ENCODE peak calls at places on chromosomes 12 and 14, in six cellular contexts. Y, I, T, H, N and K are unnamed samples.

GRCh38 chr12:14260011-14260993 is 105.2 kb upstream of the ATF7IP start:
- DNase-seq in T (peak; percentile 95), Y (peak; percentile 98), N (peak; percentile 39), I (peak; percentile 78), H (peak; percentile 90), K (no peak)

GRCh38 chr14:64806862-64807495 is 72.7 kb downstream of the SPTB start:
- DNase-seq in N (no peak), H (no peak), I (no peak), T (no peak), Y (no peak), K (no peak)

GRCh38 chr12:10960260-10960659 is 21.2 kb upstream of the TAS2R14 start:
- DNase-seq in Y (no peak), H (no peak), N (no peak), T (no peak), I (no peak), K (no peak)

GRCh38 chr12:14656846-14657245 is 39.6 kb downstream of the GUCY2C start:
- DNase-seq in N (no peak), I (no peak), H (no peak), Y (no peak), T (no peak), K (no peak)

GRCh38 chr12:92493816-92494215 is 209.0 kb upstream of the PLEKHG7 start:
- DNase-seq in Y (no peak), T (no peak), N (no peak), I (no peak), H (no peak), K (no peak)

GRCh38 chr14:100568164-100568997 is 18.8 kb downstream of the BEGAIN start:
- DNase-seq in N (no peak), Y (no peak), I (no peak), H (no peak), T (no peak), K (no peak)

GRCh38 chr14:90093942-90094595 is 32.3 kb downstream of the KCNK13 start:
- DNase-seq in H (no peak), Y (peak; percentile 74), T (no peak), N (no peak), I (peak; percentile 88), K (no peak)

GRCh38 chr12:82090188-82090587 is 268.0 kb downstream of the CCDC59 start:
- DNase-seq in N (no peak), Y (no peak), H (no peak), I (peak; percentile 1), T (no peak), K (no peak)

GRCh38 chr14:68884031-68885030 is 91.5 kb upstream of the ZFP36L1 start:
- DNase-seq in Y (peak; percentile 89), N (no peak), I (peak; percentile 97), T (peak; percentile 73), H (no peak), K (no peak)

GRCh38 chr12:51388066-51388799 is 3.0 kb downstream of the GALNT6 start:
- DNase-seq in H (no peak), T (peak; percentile 67), Y (peak; percentile 66), I (peak; percentile 82), N (no peak), K (no peak)

GRCh38 chr12:4434721-4435425 is 10.7 kb downstream of the FGF6 start:
- DNase-seq in T (no peak), I (no peak), H (no peak), Y (no peak), N (no peak), K (no peak)

GRCh38 chr12:4438834-4439596 is 6.6 kb downstream of the FGF6 start:
- DNase-seq in N (no peak), I (no peak), Y (no peak), T (no peak), H (no peak), K (no peak)

GRCh38 chr12:4434299-4434698 is 11.3 kb downstream of the FGF6 start:
- DNase-seq in N (no peak), T (no peak), H (no peak), Y (no peak), I (no peak), K (no peak)

GRCh38 chr12:4432878-4433820 is 12.5 kb downstream of the FGF6 start:
- DNase-seq in Y (no peak), H (no peak), I (no peak), T (no peak), N (no peak), K (no peak)

GRCh38 chr12:4435537-4435936 is 10.1 kb downstream of the FGF6 start:
- DNase-seq in I (no peak), H (no peak), T (no peak), Y (no peak), N (no peak), K (no peak)
- H3K4me3 ChIP-seq in I (no peak overlapping the region), H (no peak overlapping the region), T (no peak overlapping the region), Y (no peak overlapping the region), N (no peak overlapping the region), K (no peak overlapping the region)

DNA sequence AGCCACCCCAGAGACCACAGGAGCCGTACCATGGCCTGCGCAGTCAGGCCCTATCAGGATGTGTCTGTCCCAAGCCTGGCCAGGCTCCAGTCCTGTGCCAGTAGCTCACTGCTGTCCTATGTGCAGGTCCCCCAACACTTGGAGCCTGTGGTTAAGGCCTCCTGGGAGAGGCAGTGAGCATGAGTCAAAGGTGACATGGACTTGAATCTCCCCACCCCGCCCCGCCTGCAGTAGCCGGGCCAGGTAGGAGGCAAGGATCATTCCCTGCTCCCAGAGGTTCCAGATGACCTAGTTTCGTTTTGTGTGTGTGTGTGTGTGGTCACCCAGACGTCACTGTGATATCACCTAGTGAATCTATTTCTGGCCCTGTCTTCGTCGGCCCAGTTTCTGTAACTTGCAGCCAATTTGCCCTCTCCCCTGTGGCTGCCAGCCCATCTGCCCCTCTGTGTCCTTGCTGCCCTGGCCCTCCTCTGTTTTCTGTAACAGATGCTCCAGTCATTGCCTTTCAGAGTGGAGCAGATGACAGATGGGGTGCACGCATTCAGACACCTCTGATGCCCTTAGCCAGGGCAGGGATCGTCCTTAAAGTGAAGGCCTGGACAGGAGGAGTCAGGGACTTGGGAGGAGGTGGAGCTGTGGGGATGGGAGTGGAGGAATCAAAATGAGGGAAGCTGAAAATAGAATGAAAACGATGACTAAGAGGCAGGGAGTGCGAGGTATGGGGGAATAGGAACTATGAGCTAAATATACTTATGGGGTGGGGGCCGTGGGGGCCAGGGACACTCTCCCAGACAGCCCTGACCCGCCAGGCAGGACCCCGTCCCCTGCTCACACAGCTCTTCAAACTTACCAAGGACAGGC is 37.4 kb downstream of the SLC6A12 start:
- DNase-seq in Y (peak; percentile 43), N (no peak), T (no peak), H (no peak), I (peak; percentile 44), K (no peak)
- TF ChIP-seq CTCF in Y (no peak), N (no peak), T (no peak), H (no peak), I (no peak), K (no peak)

DNA sequence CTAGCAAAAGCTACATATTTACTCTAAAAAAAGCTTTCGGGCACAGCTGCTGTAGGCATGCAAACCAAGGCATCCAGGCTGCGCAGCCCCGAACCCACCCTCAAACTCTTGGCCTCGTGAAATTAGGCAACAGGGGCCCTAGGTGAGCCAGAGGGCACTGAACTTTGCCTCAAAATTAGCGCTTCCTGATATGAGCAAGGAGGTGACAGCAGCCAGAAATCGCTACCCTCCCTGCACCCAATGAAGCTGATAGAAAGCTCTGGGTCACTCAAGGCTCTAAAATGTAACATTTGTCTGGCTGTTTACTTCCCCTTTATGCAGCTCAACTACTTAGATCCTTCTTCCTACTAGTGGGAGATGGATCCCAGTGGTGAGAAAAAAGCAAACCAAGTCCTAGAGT is 61.8 kb downstream of the PITPNM2 start:
- DNase-seq in H (no peak), Y (no peak), N (no peak), T (no peak), I (no peak), K (no peak)
- H3K4me3 ChIP-seq in H (no peak overlapping the region), Y (no peak overlapping the region), N (no peak overlapping the region), T (no peak overlapping the region), I (no peak overlapping the region), K (no peak overlapping the region)

GRCh38 chr12:57487597-57488396 is at the start of gene MARS1:
- DNase-seq in T (peak; percentile 97), I (peak; percentile 98), H (peak; percentile 98), N (peak; percentile 74), Y (peak; percentile 97), K (peak; percentile 96)
- TF ChIP-seq CTCF in T (no peak), I (peak; percentile 49), H (peak; percentile 26), N (no peak), Y (no peak), K (peak; percentile 38)

DNA sequence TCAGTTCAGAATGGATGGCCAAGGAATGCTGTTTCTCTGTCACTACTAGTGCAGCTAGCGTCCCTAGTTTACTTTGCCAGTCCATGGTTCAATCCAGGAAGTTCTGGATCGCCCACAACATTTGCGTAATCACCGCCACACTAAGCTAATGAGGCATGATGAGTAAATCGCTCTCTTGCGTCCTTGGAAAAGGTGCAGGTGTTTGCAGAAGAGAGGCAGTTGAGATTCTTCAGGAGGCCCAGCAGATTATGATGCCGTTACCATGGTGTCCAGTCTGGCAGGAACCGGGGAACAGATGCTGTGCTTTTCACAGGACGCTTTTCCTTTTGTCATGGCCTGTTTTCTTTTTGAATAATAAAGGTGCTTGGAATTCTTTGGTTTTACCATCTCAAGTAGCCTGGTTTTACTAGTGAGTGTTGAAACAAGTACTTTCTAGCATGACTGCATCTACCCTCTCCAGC is 9.0 kb downstream of the TPH2 start:
- DNase-seq in N (no peak), Y (peak; percentile 21), T (no peak), H (no peak), I (peak; percentile 63), K (no peak)
- H3K4me3 ChIP-seq in N (no peak overlapping the region), Y (no peak overlapping the region), T (no peak overlapping the region), H (no peak overlapping the region), I (no peak overlapping the region), K (no peak overlapping the region)